ENCODE peak calls at places on chromosome 10, in four cellular contexts. U is CD8-positive, alpha-beta memory T cell; E is SJSA1; T is dorsolateral prefrontal cortex. X is an unnamed sample.
A peak's percentile ranks its signal among the peaks of the same experiment; 100 is the strongest.

GRCh38 chr10:46551701-46552525 is 4.5 kb downstream of the GPRIN2 start:
- DNase-seq in U (no peak), E (peak; percentile 48), T (peak; percentile 30), X (no peak)

GRCh38 chr10:52615756-52616419 is 156.7 kb downstream of the MBL2 start:
- DNase-seq in U (no peak), E (no peak), T (no peak), X (no peak)

GRCh38 chr10:83959330-83959729 is 180.0 kb upstream of the GHITM start:
- DNase-seq in U (no peak), E (no peak), T (no peak), X (no peak)

GRCh38 chr10:32131388-32131787 is 75.2 kb upstream of the KIF5B start:
- DNase-seq in U (no peak), E (no peak), T (no peak), X (no peak)

GRCh38 chr10:103193820-103194529 is 903 bp upstream of the NT5C2 start:
- DNase-seq in U (no peak), E (no peak), T (no peak), X (no peak)

GRCh38 chr10:132700168-132701098 is 85.5 kb downstream of the NKX6-2 start:
- DNase-seq in U (no peak), E (no peak), T (peak; percentile 29), X (no peak)

GRCh38 chr10:26824015-26824690 is 36.6 kb downstream of the ABI1 start:
- DNase-seq in U (no peak), E (no peak), T (no peak), X (no peak)

GRCh38 chr10:86099542-86100334 is 266.9 kb downstream of the GRID1 start:
- DNase-seq in U (no peak), E (peak; percentile 23), T (no peak), X (no peak)

GRCh38 chr10:78502208-78502943 is 468.7 kb downstream of the RPS24 start:
- DNase-seq in U (no peak), E (no peak), T (no peak), X (no peak)

GRCh38 chr10:130436633-130437032 is 300.4 kb downstream of the GLRX3 start:
- DNase-seq in U (no peak), E (no peak), T (no peak), X (no peak)

DNA sequence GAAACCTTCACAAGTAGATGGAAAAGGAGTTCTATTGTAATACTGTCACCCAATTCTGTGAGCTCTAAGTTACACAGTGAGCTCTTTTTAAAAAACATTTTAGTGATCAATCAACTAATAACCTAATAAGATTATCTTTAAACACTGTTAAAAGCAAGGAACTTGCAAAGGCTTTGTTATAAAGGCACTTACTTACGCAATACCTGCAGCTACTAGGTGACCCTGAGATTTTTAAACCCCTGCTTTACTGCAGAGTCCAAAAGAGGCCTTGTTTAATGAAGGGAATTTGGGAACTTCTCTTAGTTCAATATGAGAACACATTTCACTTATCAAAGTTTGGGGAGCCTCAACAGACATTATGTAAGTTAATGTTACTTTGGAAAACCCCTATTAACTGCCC is 53.3 kb downstream of the P4HA1 start:
- DNase-seq in U (no peak), E (no peak), T (no peak), X (no peak)
- H3K27ac ChIP-seq in U (no peak overlapping the region), E (no peak overlapping the region), T (no peak overlapping the region), X (no peak overlapping the region)

GRCh38 chr10:35274511-35275060 is 61.7 kb upstream of the CCNY start:
- DNase-seq in U (no peak), E (no peak), T (no peak), X (no peak)

GRCh38 chr10:35271086-35271834 is 65.0 kb upstream of the CCNY start:
- DNase-seq in U (no peak), E (no peak), T (no peak), X (no peak)

DNA sequence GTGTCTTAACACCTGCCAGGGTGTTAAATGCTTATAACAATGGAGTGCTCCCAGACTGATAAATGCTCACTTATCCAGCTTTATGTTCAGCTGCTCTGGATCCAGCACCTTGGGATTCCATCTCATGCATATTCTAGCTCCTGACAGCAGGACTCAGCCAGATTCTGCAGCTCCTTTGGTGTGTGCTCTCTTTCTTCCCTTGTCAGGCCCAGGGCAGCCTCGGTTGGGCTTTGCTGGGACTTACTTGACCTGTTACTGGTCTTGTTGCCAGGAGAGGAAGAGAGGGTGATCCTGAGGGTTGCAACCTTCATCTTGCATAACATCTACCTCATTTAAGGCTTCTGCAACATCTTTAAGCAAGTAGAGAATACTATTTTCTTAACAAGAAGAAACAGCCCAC is 59.4 kb upstream of the CCNY start:
- DNase-seq in U (no peak), E (no peak), T (no peak), X (no peak)
- H3K27ac ChIP-seq in U (no peak overlapping the region), E (no peak overlapping the region), T (no peak overlapping the region), X (no peak overlapping the region)

GRCh38 chr10:124566222-124566888 is 104.7 kb downstream of the LHPP start:
- DNase-seq in U (no peak), E (no peak), T (no peak), X (no peak)
- H3K27ac ChIP-seq in U (no peak overlapping the region), E (no peak overlapping the region), T (peak overlapping the region; percentile 44), X (no peak overlapping the region)

GRCh38 chr10:21195149-21195731 is 298.1 kb upstream of the NEBL start:
- DNase-seq in U (no peak), E (no peak), T (no peak), X (no peak)
- H3K27ac ChIP-seq in U (no peak overlapping the region), E (no peak overlapping the region), T (no peak overlapping the region), X (no peak overlapping the region)

GRCh38 chr10:110790913-110791525 is 80.7 kb upstream of the PDCD4 start:
- DNase-seq in U (no peak), E (no peak), T (no peak), X (no peak)

GRCh38 chr10:110788620-110789385 is 82.9 kb upstream of the PDCD4 start:
- DNase-seq in U (no peak), E (no peak), T (no peak), X (no peak)

GRCh38 chr10:110791541-110792073 is 80.1 kb upstream of the PDCD4 start:
- DNase-seq in U (no peak), E (no peak), T (no peak), X (no peak)

GRCh38 chr10:110792476-110792875 is 79.3 kb upstream of the PDCD4 start:
- DNase-seq in U (no peak), E (no peak), T (no peak), X (no peak)

GRCh38 chr10:110789604-110790428 is 81.9 kb upstream of the PDCD4 start:
- DNase-seq in U (no peak), E (no peak), T (no peak), X (no peak)
- H3K27ac ChIP-seq in U (no peak overlapping the region), E (no peak overlapping the region), T (no peak overlapping the region), X (no peak overlapping the region)

GRCh38 chr10:112382539-112383235 is 8.8 kb downstream of the ACSL5 start:
- DNase-seq in U (no peak), E (peak; percentile 12), T (no peak), X (no peak)
- H3K27ac ChIP-seq in U (no peak overlapping the region), E (no peak overlapping the region), T (no peak overlapping the region), X (no peak overlapping the region)

GRCh38 chr10:72330059-72330426 is 24.7 kb downstream of the DNAJB12 start:
- DNase-seq in U (no peak), E (no peak), T (no peak), X (no peak)

GRCh38 chr10:72328045-72328828 is 26.5 kb downstream of the DNAJB12 start:
- DNase-seq in U (no peak), E (peak; percentile 66), T (peak; percentile 79), X (peak; percentile 68)

GRCh38 chr10:72331575-72332422 is 22.9 kb downstream of the DNAJB12 start:
- DNase-seq in U (peak; percentile 90), E (peak; percentile 84), T (peak; percentile 92), X (peak; percentile 88)

GRCh38 chr10:72329290-72330058 is 25.2 kb downstream of the DNAJB12 start:
- DNase-seq in U (no peak), E (no peak), T (no peak), X (no peak)

GRCh38 chr10:72328829-72329204 is 25.9 kb downstream of the DNAJB12 start:
- DNase-seq in U (no peak), E (no peak), T (no peak), X (no peak)
- H3K27ac ChIP-seq in U (no peak overlapping the region), E (no peak overlapping the region), T (peak overlapping the region; percentile 76), X (peak overlapping the region; percentile 68)

X was measured in caudate nucleus.